ENCODE peak calls at places on chromosomes 12 and 14, in five cellular contexts. S, X, V, J and U are unnamed samples.

GRCh38 chr12:80472912-80473500 is 29.0 kb downstream of the PTPRQ start:
- DNase-seq in V (peak; percentile 81), X (no peak), S (no peak), J (no peak), U (peak; percentile 5)

GRCh38 chr12:53344824-53345485 is 8.8 kb upstream of the SP7 start:
- DNase-seq in S (peak; percentile 89), J (peak; percentile 74), V (peak; percentile 72), X (peak; percentile 67), U (peak; percentile 75)

GRCh38 chr12:79927772-79928474 is 7.0 kb downstream of the PPP1R12A start:
- DNase-seq in S (no peak), J (no peak), X (no peak), V (peak; percentile 23), U (no peak)

GRCh38 chr14:89773644-89774316 is 180.8 kb downstream of the EFCAB11 start:
- DNase-seq in J (peak; percentile 52), S (no peak), V (peak; percentile 47), X (no peak), U (peak; percentile 48)

GRCh38 chr12:120955232-120955631 is 23.1 kb upstream of the HNF1A start:
- DNase-seq in S (no peak), X (no peak), J (no peak), V (no peak), U (no peak)

GRCh38 chr14:59262717-59263469 is 74.4 kb downstream of the DAAM1 start:
- DNase-seq in S (no peak), V (no peak), X (no peak), J (no peak), U (peak; percentile 23)

GRCh38 chr12:66387067-66387466 is 84.8 kb downstream of the HELB start:
- DNase-seq in X (no peak), V (no peak), S (no peak), J (no peak), U (peak; percentile 31)

GRCh38 chr14:80237142-80237541 is 25.8 kb upstream of the DIO2 start:
- DNase-seq in J (no peak), S (no peak), V (no peak), X (no peak), U (no peak)

GRCh38 chr12:109777544-109777943 is 55.7 kb downstream of the TRPV4 start:
- DNase-seq in V (peak; percentile 10), S (no peak), X (no peak), J (peak; percentile 97), U (no peak)

GRCh38 chr12:122963928-122964240 is 2.4 kb downstream of the ABCB9 start:
- DNase-seq in S (no peak), X (peak; percentile 83), V (peak; percentile 59), J (no peak), U (peak; percentile 75)

GRCh38 chr12:64392221-64392620 is 1.7 kb upstream of the C12orf56 start:
- DNase-seq in S (no peak), V (peak; percentile 56), X (no peak), J (peak; percentile 55), U (no peak)

GRCh38 chr12:20196767-20197166 is 171.6 kb upstream of the PDE3A start:
- DNase-seq in X (no peak), J (no peak), S (no peak), V (no peak), U (no peak)

GRCh38 chr12:46368684-46369083 is 3.9 kb downstream of the SLC38A2 start:
- DNase-seq in J (no peak), X (no peak), V (no peak), S (no peak), U (no peak)

DNA sequence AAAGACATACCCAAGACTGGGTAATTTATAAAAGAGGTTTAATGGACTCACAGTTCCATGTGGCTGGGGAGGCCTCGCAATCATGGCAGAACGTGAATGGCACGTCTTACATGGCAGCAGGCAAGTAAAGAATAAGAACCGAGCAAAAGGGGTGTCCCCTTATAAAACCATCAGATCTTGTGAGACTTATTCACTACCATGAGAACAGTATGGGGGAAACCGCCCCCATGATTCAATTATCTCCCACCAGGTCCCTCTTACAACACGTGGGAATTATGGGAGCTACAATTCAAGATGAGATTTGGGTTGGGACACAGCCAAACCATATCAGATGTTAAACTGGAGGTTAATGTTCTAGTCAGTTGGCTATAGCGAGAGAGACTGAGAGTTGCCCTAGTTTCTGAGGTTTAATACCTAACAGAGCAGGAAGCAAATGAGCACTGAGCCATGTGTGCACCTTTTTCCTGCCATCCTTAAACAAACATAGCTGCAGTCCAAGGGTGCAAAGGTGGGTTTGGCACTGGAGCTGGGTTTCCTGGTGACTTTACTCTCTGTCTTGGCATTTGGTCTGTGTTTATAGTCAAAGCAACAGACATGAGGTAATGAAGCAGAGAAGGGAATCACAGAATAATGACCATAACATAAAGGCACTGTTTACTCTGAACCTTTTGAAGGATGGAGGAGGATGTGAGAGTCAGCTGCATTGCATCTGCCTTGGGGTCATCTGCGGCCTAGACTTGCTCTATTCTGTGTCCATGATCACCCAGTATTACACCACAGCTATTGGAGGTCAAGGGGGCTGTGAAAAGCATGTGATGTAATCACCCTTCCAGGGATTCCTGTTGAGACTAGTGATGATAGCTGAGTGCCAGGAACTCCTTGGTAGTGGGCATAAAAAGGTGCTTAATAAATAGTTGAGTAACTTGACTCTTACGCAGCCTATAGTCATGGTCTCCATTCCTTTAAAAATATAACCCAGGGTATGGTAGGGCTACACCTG is 83.6 kb upstream of the USP44 start:
- DNase-seq in S (no peak), V (peak; percentile 94), X (no peak), J (no peak), U (peak; percentile 73)
- TF ChIP-seq POLR2A in S (no peak), V (no peak), X (no peak), J (no peak), U (peak; percentile 14)

DNA sequence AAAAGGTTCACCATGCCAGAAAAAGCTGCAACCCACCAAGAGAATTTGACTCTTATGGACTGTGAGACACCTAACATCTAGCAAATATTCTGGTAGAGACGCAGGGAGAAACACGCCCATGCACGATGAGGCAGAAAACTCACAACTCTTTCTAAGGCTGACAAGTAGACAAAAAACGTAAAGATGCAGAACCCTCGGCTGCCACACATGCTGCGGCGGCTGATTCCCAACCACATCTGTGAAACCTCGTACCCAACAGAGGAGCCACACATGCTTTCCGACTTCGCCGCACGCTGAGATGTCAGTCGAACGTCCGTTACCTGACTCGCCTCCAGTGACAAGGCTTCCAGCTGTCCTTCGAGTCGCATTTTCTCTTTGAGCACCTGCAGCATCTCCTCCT is 21.8 kb downstream of the GOLGA3 start:
- DNase-seq in X (no peak), J (no peak), V (no peak), S (no peak), U (no peak)
- TF ChIP-seq POLR2A in X (no peak), J (no peak), V (no peak), S (no peak), U (no peak)

DNA sequence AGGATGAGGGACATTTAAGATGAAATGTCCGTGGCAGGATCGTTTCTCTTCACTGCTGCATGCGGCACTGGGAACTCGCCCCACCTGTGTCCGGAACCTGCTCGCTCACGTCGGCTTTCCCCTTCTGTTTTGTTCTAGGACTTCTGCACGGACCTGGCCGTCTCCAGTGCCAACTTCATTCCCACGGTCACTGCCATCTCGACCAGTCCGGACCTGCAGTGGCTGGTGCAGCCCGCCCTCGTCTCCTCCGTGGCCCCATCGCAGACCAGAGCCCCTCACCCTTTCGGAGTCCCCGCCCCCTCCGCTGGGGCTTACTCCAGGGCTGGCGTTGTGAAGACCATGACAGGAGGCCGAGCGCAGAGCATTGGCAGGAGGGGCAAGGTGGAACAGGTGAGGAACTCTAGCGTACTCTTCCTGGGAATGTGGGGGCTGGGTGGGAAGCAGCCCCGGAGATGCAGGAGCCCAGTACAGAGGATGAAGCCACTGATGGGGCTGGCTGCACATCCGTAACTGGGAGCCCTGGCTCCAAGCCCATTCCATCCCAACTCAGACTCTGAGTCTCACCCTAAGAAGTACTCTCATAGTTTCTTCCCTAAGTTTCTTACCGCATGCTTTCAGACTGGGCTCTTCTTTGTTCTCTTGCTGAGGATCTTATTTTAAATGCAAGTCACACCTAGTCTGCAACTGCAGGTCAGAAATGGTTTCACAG is 1.3 kb downstream of the FOS start:
- DNase-seq in V (peak; percentile 27), S (no peak), J (no peak), X (no peak), U (no peak)
- TF ChIP-seq POLR2A in V (no peak), S (peak; percentile 44), J (no peak), X (no peak), U (peak; percentile 28)

GRCh38 chr14:104226421-104227385 is 88.3 kb downstream of the KIF26A start:
- DNase-seq in X (no peak), V (no peak), S (no peak), J (no peak), U (no peak)

GRCh38 chr14:104222396-104223036 is 84.1 kb downstream of the KIF26A start:
- DNase-seq in X (no peak), J (no peak), S (no peak), V (no peak), U (no peak)

GRCh38 chr14:104223101-104223809 is 84.9 kb downstream of the KIF26A start:
- DNase-seq in V (no peak), S (no peak), J (no peak), X (peak; percentile 26), U (peak; percentile 49)

GRCh38 chr14:104223810-104224515 is 85.6 kb downstream of the KIF26A start:
- DNase-seq in X (no peak), V (no peak), J (no peak), S (no peak), U (no peak)

DNA sequence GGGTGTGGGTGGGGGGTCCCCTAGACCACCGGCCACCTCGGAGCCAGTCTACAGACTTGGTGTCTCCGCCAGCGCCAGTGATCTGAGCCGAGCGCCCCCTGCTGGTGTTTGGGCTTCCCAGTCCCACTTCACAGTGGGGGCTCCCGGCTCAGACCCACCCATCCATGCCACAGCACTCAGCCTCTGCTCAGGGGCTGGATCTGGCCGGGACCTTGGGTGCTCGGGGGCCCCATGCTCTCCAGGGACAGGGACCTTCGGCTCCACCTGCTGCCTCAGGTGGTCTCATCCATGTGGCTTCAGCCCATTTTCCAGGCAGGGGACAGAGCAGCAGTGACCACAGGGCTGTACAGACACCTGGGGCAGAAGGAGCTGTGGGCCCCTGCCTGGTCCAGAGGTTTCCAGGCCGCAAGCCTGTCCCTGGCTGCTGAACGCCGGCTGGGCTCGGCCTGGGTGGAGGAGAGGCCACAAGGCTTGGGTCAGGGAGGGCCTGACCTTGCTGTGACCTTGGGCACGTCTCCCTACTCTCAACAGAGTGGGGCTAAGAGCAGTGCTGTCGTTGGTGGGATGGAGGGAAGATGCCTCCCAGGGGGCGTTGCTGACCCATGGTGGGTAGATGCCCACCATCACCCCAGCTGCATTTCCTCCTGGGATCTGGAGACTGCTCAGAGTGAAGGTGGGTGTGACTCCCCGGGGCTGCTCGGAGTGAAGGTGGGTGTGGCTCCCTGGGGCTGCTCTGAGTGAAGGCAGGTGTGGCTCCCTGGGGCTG is 86.3 kb downstream of the KIF26A start:
- DNase-seq in X (no peak), J (no peak), V (no peak), S (no peak), U (no peak)
- TF ChIP-seq POLR2A in X (no peak), J (no peak), V (no peak), S (no peak), U (no peak)

GRCh38 chr14:54564071-54564798 is 2.7 kb upstream of the SAMD4A start:
- DNase-seq in S (no peak), J (no peak), V (peak; percentile 48), X (no peak), U (no peak)

GRCh38 chr14:54566410-54567223 is at the start of gene SAMD4A:
- DNase-seq in V (peak; percentile 86), S (peak; percentile 86), J (no peak), X (peak; percentile 78), U (peak; percentile 75)

GRCh38 chr14:54566152-54566409 is 847 bp upstream of the SAMD4A start:
- DNase-seq in V (no peak), S (no peak), X (no peak), J (no peak), U (no peak)

GRCh38 chr14:54564799-54565235 is 2.1 kb upstream of the SAMD4A start:
- DNase-seq in J (no peak), V (peak; percentile 87), X (peak; percentile 51), S (no peak), U (no peak)

GRCh38 chr14:54565236-54566151 is 1.4 kb upstream of the SAMD4A start:
- DNase-seq in V (peak; percentile 90), J (peak; percentile 63), S (peak; percentile 97), X (peak; percentile 96), U (peak; percentile 96)
- TF ChIP-seq POLR2A in V (peak; percentile 98), J (peak; percentile 57), S (peak; percentile 95), X (peak; percentile 94), U (peak; percentile 98)